ENCODE peak calls at places on chromosome 2, in five cellular contexts. One of them, this sample, is unnamed. For H3K27me3, the result is how much of the 10 kb centered on the place peaks cover.

GRCh38 chr2:187504312-187504921 is 49.8 kb downstream of the TFPI start:
- DNase-seq in fibroblast of lung: no peak
- DNase-seq in BE2C: no peak
- DNase-seq in heart left ventricle: no peak
- DNase-seq in heart right ventricle: no peak
- DNase-seq in this sample: peak

GRCh38 chr2:190940451-190940850 is 59.8 kb downstream of the GLS start:
- DNase-seq in heart right ventricle: no peak
- DNase-seq in BE2C: no peak
- DNase-seq in heart left ventricle: no peak
- DNase-seq in fibroblast of lung: peak
- DNase-seq in this sample: no peak

GRCh38 chr2:54724560-54725342 is 1.3 kb downstream of the EML6 start:
- DNase-seq in heart left ventricle: no peak
- DNase-seq in heart right ventricle: peak
- DNase-seq in fibroblast of lung: peak
- DNase-seq in BE2C: peak
- DNase-seq in this sample: peak

GRCh38 chr2:235235977-235236767 is 257.7 kb upstream of the AGAP1 start:
- DNase-seq in heart left ventricle: no peak
- DNase-seq in heart right ventricle: no peak
- DNase-seq in BE2C: no peak
- DNase-seq in fibroblast of lung: peak
- DNase-seq in this sample: no peak

GRCh38 chr2:20620271-20620681 is 30.6 kb downstream of the HS1BP3 start:
- DNase-seq in fibroblast of lung: no peak
- DNase-seq in BE2C: no peak
- DNase-seq in heart left ventricle: peak
- DNase-seq in heart right ventricle: no peak
- DNase-seq in this sample: peak

GRCh38 chr2:68796306-68796905 is 61.8 kb downstream of the ARHGAP25 start:
- DNase-seq in fibroblast of lung: no peak
- DNase-seq in BE2C: no peak
- DNase-seq in heart left ventricle: no peak
- DNase-seq in heart right ventricle: no peak
- DNase-seq in this sample: no peak

GRCh38 chr2:49973917-49974368 is 819.6 kb upstream of the FSHR start:
- DNase-seq in fibroblast of lung: peak
- DNase-seq in heart right ventricle: peak
- DNase-seq in BE2C: peak
- DNase-seq in heart left ventricle: peak
- DNase-seq in this sample: peak

GRCh38 chr2:38131665-38132064 is 55.7 kb upstream of the CYP1B1 start:
- DNase-seq in heart left ventricle: no peak
- DNase-seq in heart right ventricle: no peak
- DNase-seq in fibroblast of lung: no peak
- DNase-seq in BE2C: no peak
- DNase-seq in this sample: no peak

GRCh38 chr2:96374211-96374951 is 38.8 kb downstream of the NCAPH start:
- DNase-seq in fibroblast of lung: peak
- DNase-seq in heart left ventricle: peak
- DNase-seq in heart right ventricle: peak
- DNase-seq in BE2C: peak
- DNase-seq in this sample: peak

GRCh38 chr2:38274286-38275276 is 102.5 kb downstream of the ATL2 start:
- DNase-seq in fibroblast of lung: peak
- DNase-seq in heart right ventricle: no peak
- DNase-seq in heart left ventricle: peak
- DNase-seq in BE2C: peak
- DNase-seq in this sample: peak

GRCh38 chr2:1863861-1864260 is 119.5 kb upstream of the PXDN start:
- DNase-seq in fibroblast of lung: no peak
- DNase-seq in heart right ventricle: no peak
- DNase-seq in heart left ventricle: no peak
- DNase-seq in BE2C: no peak
- DNase-seq in this sample: no peak

GRCh38 chr2:1862881-1863280 is 118.6 kb upstream of the PXDN start:
- DNase-seq in BE2C: no peak
- DNase-seq in heart right ventricle: no peak
- DNase-seq in heart left ventricle: no peak
- DNase-seq in fibroblast of lung: no peak
- DNase-seq in this sample: no peak

GRCh38 chr2:1864981-1865421 is 120.7 kb upstream of the PXDN start:
- DNase-seq in fibroblast of lung: no peak
- DNase-seq in BE2C: no peak
- DNase-seq in heart left ventricle: no peak
- DNase-seq in heart right ventricle: no peak
- DNase-seq in this sample: no peak

GRCh38 chr2:1864301-1864980 is 120.1 kb upstream of the PXDN start:
- DNase-seq in heart left ventricle: no peak
- DNase-seq in BE2C: no peak
- DNase-seq in heart right ventricle: no peak
- DNase-seq in fibroblast of lung: no peak
- DNase-seq in this sample: no peak

GRCh38 chr2:1863386-1863785 is 119.1 kb upstream of the PXDN start:
- DNase-seq in heart right ventricle: no peak
- DNase-seq in BE2C: no peak
- DNase-seq in fibroblast of lung: no peak
- DNase-seq in heart left ventricle: no peak
- DNase-seq in this sample: no peak
- H3K27me3 ChIP-seq in heart right ventricle: under half
- H3K27me3 ChIP-seq in BE2C: under half
- H3K27me3 ChIP-seq in fibroblast of lung: under half
- H3K27me3 ChIP-seq in heart left ventricle: under half
- H3K27me3 ChIP-seq in this sample: under half

GRCh38 chr2:228303960-228304359 is 122.5 kb upstream of the SPHKAP start:
- DNase-seq in fibroblast of lung: no peak
- DNase-seq in heart left ventricle: no peak
- DNase-seq in heart right ventricle: no peak
- DNase-seq in BE2C: no peak
- DNase-seq in this sample: no peak
- H3K27me3 ChIP-seq in fibroblast of lung: under half
- H3K27me3 ChIP-seq in heart left ventricle: under half
- H3K27me3 ChIP-seq in heart right ventricle: under half
- H3K27me3 ChIP-seq in BE2C: under half
- H3K27me3 ChIP-seq in this sample: under half

DNA sequence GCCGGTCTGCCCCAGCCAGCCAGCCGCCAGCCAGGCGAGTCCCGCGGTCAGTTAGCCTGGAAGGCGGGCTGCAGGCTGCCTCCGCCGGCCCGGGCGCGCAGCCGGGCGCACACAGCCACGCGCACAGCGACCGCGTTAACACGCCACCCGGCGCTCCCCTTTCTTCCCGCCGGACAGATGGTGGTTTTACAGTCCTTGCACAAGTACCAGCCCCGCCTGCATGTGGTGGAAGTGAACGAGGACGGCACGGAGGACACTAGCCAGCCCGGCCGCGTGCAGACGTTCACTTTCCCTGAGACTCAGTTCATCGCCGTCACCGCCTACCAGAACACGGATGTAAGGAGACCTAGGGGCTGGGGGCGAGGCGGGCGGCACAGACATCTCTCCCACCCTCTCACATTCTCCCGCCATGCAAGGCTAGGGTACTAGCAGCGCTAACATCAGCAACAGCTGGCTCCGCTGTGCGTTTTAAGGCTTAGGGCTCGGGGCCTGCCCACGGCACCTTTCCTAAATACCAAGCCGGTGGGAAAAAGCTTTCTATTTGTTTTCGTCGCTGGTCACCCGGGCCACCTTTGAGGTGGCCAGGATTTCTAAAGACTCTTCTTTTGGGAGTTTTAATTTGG is 2.7 kb downstream of the TBR1 start:
- DNase-seq in fibroblast of lung: peak
- DNase-seq in heart left ventricle: no peak
- DNase-seq in BE2C: no peak
- DNase-seq in heart right ventricle: peak
- DNase-seq in this sample: peak
- H3K27me3 ChIP-seq in fibroblast of lung: half or more
- H3K27me3 ChIP-seq in heart left ventricle: half or more
- H3K27me3 ChIP-seq in BE2C: half or more
- H3K27me3 ChIP-seq in heart right ventricle: half or more
- H3K27me3 ChIP-seq in this sample: half or more

GRCh38 chr2:176114930-176115625 is 1.5 kb upstream of the HOXD10 start:
- DNase-seq in fibroblast of lung: no peak
- DNase-seq in BE2C: no peak
- DNase-seq in heart left ventricle: peak
- DNase-seq in heart right ventricle: no peak
- DNase-seq in this sample: no peak

GRCh38 chr2:176115883-176116813 is at the start of gene HOXD10:
- DNase-seq in heart right ventricle: no peak
- DNase-seq in fibroblast of lung: no peak
- DNase-seq in heart left ventricle: no peak
- DNase-seq in BE2C: peak
- DNase-seq in this sample: peak

GRCh38 chr2:176117823-176118376 is 1.3 kb downstream of the HOXD10 start:
- DNase-seq in fibroblast of lung: no peak
- DNase-seq in heart right ventricle: no peak
- DNase-seq in heart left ventricle: no peak
- DNase-seq in BE2C: no peak
- DNase-seq in this sample: no peak

GRCh38 chr2:176118606-176119370 is 2.2 kb downstream of the HOXD10 start:
- DNase-seq in heart left ventricle: no peak
- DNase-seq in heart right ventricle: no peak
- DNase-seq in BE2C: peak
- DNase-seq in fibroblast of lung: no peak
- DNase-seq in this sample: peak

GRCh38 chr2:176117162-176117822 is 714 bp downstream of the HOXD10 start:
- DNase-seq in fibroblast of lung: no peak
- DNase-seq in BE2C: no peak
- DNase-seq in heart left ventricle: no peak
- DNase-seq in heart right ventricle: no peak
- DNase-seq in this sample: no peak
- H3K27me3 ChIP-seq in fibroblast of lung: half or more
- H3K27me3 ChIP-seq in BE2C: under half
- H3K27me3 ChIP-seq in heart left ventricle: half or more
- H3K27me3 ChIP-seq in heart right ventricle: half or more
- H3K27me3 ChIP-seq in this sample: under half

DNA sequence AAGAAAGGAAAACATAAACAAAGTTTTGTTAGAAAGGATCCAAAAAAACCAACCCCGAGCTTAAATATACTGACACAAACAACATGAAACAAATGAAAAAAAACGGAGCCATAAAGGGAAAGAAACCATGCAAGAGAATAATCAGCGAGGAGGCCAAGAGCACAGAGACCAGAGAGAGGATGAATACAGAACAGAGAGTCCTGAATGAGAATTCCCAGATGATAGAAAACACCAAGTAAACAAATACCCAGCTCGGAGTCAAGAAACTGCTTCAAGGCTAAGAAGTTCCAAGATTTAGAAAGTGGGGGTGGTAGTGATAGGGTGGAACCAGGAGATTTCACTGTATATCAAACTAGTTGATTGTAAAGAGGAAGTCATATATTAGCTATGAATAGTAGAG is 313.3 kb downstream of the OSR1 start:
- DNase-seq in BE2C: no peak
- DNase-seq in fibroblast of lung: no peak
- DNase-seq in heart left ventricle: no peak
- DNase-seq in heart right ventricle: no peak
- DNase-seq in this sample: no peak
- H3K27me3 ChIP-seq in BE2C: under half
- H3K27me3 ChIP-seq in fibroblast of lung: under half
- H3K27me3 ChIP-seq in heart left ventricle: under half
- H3K27me3 ChIP-seq in heart right ventricle: under half
- H3K27me3 ChIP-seq in this sample: under half